ENCODE peak calls at places on chromosome 11, in seven cellular contexts. U is HCT116, A is SK-N-SH, K is K562, C is HepG2, E is GM12878, D is H1. H is an unnamed sample.

GRCh38 chr11:124801636-124802312 is 1.6 kb upstream of the MSANTD2 start:
- DNase-seq in U (no peak), A (no peak), K (no peak), C (no peak), E (no peak), D (no peak), H (peak)

GRCh38 chr11:8838248-8838647 is 72.7 kb upstream of the AKIP1 start:
- DNase-seq in U (no peak), A (no peak), K (no peak), C (no peak), E (no peak), D (no peak), H (no peak)

GRCh38 chr11:39932996-39933395 is 1526.5 kb downstream of the LRRC4C start:
- DNase-seq in U (no peak), A (no peak), K (no peak), C (no peak), E (no peak), D (no peak), H (no peak)

GRCh38 chr11:27423125-27423524 is 49.5 kb downstream of the LGR4 start:
- DNase-seq in U (no peak), A (no peak), K (no peak), C (no peak), E (no peak), D (no peak), H (no peak)

GRCh38 chr11:20599424-20600346 is at the start of gene SLC6A5:
- DNase-seq in U (no peak), A (no peak), K (peak), C (peak), E (no peak), D (peak), H (peak)

GRCh38 chr11:7165911-7166310 is 77.1 kb downstream of the RBMXL2 start:
- DNase-seq in U (no peak), A (peak), K (no peak), C (no peak), E (no peak), D (no peak), H (peak)

GRCh38 chr11:35567737-35568465 is 42.5 kb upstream of the PAMR1 start:
- DNase-seq in U (no peak), A (no peak), K (no peak), C (no peak), E (no peak), D (no peak), H (peak)

GRCh38 chr11:34068098-34068497 is 16.6 kb downstream of the CAPRIN1 start:
- DNase-seq in U (no peak), A (no peak), K (no peak), C (no peak), E (no peak), D (no peak), H (no peak)

GRCh38 chr11:134949716-134950115 is 537.7 kb upstream of the B3GAT1 start:
- DNase-seq in U (no peak), A (no peak), K (no peak), C (no peak), E (no peak), D (no peak), H (no peak)

GRCh38 chr11:1448166-1448825 is 38.3 kb downstream of the MOB2 start:
- DNase-seq in U (no peak), A (no peak), K (no peak), C (no peak), E (no peak), D (no peak), H (no peak)

GRCh38 chr11:22787565-22788162 is 41.9 kb downstream of the SVIP start:
- DNase-seq in U (peak), A (peak), K (peak), C (peak), E (no peak), D (no peak), H (peak)

GRCh38 chr11:46006418-46007070 is 84.1 kb downstream of the LARGE2 start:
- DNase-seq in U (peak), A (peak), K (peak), C (peak), E (peak), D (no peak), H (peak)

GRCh38 chr11:87236368-87236767 is 198.6 kb downstream of the TMEM135 start:
- DNase-seq in U (no peak), A (no peak), K (no peak), C (no peak), E (no peak), D (no peak), H (no peak)

GRCh38 chr11:71485063-71485399 is 32.0 kb downstream of the NADSYN1 start:
- DNase-seq in U (no peak), A (no peak), K (no peak), C (no peak), E (no peak), D (no peak), H (no peak)

GRCh38 chr11:93034031-93034430 is 64.6 kb downstream of the MTNR1B start:
- DNase-seq in U (no peak), A (no peak), K (no peak), C (peak), E (no peak), D (no peak), H (no peak)

GRCh38 chr11:101096036-101096704 is 33.4 kb downstream of the PGR start:
- DNase-seq in U (no peak), A (no peak), K (no peak), C (no peak), E (no peak), D (no peak), H (peak)

GRCh38 chr11:65945941-65946558 is 770 bp downstream of the TSGA10IP start:
- DNase-seq in U (no peak), A (no peak), K (no peak), C (no peak), E (no peak), D (no peak), H (no peak)

GRCh38 chr11:85809881-85810280 is 1.1 kb downstream of the SYTL2 start:
- DNase-seq in U (no peak), A (peak), K (no peak), C (peak), E (no peak), D (no peak), H (no peak)

GRCh38 chr11:12540913-12541587 is 133.2 kb upstream of the TEAD1 start:
- DNase-seq in U (no peak), A (no peak), K (no peak), C (no peak), E (no peak), D (no peak), H (no peak)

GRCh38 chr11:1553808-1554594 is 18.1 kb downstream of the DUSP8 start:
- DNase-seq in U (no peak), A (no peak), K (no peak), C (no peak), E (no peak), D (no peak), H (peak)

GRCh38 chr11:34423300-34423699 is 15.4 kb upstream of the CAT start:
- DNase-seq in U (no peak), A (no peak), K (no peak), C (no peak), E (no peak), D (no peak), H (peak)

GRCh38 chr11:32033067-32033466 is 57.8 kb upstream of the RCN1 start:
- DNase-seq in U (no peak), A (no peak), K (no peak), C (no peak), E (no peak), D (no peak), H (no peak)

GRCh38 chr11:46617451-46618314 is at the start of gene ATG13:
- DNase-seq in U (peak), A (peak), K (peak), C (peak), E (no peak), D (peak), H (peak)

GRCh38 chr11:47768090-47768620 is 1.0 kb upstream of the FNBP4 start:
- DNase-seq in U (no peak), A (peak), K (no peak), C (no peak), E (no peak), D (no peak), H (peak)
- TF ChIP-seq JUND in U (peak), A (no peak), K (no peak), C (no peak), E (no peak), D (no peak), H (no peak)

DNA sequence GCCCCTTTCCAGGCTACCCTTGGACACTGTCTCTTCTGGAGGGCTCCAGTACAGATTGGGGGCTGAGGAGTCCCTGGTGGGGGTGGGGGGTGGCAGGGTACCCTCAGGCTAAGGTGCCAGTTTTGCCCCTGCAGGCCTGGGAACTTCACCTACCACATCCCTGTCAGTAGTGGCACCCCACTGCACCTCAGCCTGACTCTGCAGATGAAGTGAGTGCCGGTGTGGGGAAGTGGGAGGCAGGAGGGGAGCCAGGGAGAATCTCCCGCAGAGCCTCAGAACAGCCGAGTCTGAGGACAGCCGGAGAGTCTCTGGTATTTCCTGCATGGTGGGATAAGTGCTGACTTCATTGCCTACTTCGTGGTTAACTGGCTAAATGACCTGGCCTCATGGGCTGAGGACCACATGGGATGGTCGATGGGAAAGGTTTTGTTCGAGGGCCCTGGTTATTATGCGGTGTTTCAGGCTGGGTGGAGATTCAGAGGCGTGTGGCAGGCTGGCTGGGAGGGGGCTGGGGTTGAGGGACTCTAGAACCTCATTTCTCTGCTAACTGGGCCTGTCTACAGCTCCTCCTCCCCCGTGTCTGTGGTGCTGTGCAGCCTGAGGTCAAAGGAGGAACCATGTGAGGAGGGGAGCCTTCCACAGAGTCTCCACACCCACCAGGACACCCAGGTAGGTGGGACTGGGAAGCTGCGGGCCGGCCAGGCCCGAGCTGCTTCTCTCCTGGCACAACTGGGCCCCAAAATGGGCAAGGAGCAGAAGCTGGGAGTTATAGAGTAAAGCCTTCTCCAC is 8.5 kb downstream of the TMEM258 start:
- DNase-seq in U (no peak), A (no peak), K (no peak), C (no peak), E (no peak), D (no peak), H (no peak)
- TF ChIP-seq JUND in U (no peak), A (no peak), K (no peak), C (no peak), E (no peak), D (no peak), H (no peak)

GRCh38 chr11:96794152-96794551 is 404.3 kb downstream of the JRKL start:
- DNase-seq in U (no peak), A (no peak), K (no peak), C (no peak), E (no peak), D (peak), H (no peak)
- TF ChIP-seq JUND in U (no peak), A (no peak), K (no peak), C (no peak), E (no peak), D (no peak), H (no peak)

DNA sequence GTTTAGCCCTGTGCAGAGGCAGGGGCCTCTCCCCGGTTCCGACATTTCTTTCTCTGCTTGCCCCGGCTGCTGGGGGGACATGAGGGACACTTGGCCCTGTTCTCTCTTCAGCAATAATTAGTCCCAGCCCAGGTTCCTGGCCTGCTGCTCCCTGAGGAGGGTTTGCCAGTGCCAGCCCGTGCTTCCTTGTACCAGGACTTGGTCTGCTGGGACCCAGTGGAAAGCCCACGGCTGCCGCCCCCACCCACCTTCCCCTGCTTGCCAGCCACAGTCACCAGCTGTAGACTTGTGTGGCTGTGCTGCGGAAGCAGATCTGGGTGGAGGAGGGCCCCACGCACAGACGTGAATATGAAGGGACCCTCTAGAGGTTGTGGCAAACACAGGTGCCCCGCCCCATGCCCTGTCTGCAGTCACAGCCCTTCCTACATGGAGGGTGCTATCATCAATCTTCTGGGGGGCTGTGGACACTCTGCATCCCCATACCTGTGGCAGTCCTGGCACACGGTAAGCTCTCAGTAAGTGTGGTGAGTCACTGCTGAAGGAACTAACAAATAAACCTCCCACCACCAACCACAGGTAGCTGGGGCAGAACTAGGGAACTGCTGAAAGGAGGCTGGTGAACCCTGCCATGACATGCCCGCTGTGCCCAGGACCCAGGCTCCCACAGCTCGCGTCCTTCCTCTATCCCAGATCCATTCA is 949 bp downstream of the TP53AIP1 start:
- DNase-seq in U (no peak), A (no peak), K (no peak), C (no peak), E (no peak), D (no peak), H (no peak)
- TF ChIP-seq JUND in U (no peak), A (no peak), K (no peak), C (no peak), E (no peak), D (no peak), H (no peak)

GRCh38 chr11:73393479-73394415 is 17.5 kb downstream of the RELT start:
- DNase-seq in U (peak), A (peak), K (peak), C (peak), E (no peak), D (peak), H (peak)

GRCh38 chr11:73391665-73392064 is 15.5 kb downstream of the RELT start:
- DNase-seq in U (no peak), A (no peak), K (no peak), C (no peak), E (no peak), D (no peak), H (no peak)

GRCh38 chr11:73392108-73393010 is 16.2 kb downstream of the RELT start:
- DNase-seq in U (no peak), A (no peak), K (no peak), C (no peak), E (no peak), D (no peak), H (no peak)

GRCh38 chr11:73394416-73395296 is 18.5 kb downstream of the RELT start:
- DNase-seq in U (no peak), A (no peak), K (no peak), C (no peak), E (no peak), D (no peak), H (no peak)

DNA sequence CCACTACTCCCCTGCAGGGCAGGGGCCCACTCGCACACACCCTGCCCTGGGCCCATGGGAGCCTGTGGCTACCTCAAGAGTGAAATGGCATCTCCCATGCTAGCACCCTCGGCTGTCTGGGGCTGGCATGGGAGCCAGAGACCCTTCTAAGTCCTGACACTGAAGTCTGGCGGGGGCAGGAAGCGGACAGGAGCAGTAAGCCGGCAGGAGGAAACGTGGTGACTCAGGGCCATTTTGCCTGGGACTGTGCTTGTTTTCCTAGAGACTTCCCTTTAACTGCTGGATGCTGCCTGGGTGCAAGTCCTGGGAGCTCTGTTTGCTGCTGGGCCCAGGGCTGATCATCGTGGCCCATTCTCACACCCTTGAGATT is 16.8 kb downstream of the RELT start:
- DNase-seq in U (no peak), A (no peak), K (no peak), C (no peak), E (no peak), D (no peak), H (no peak)
- TF ChIP-seq JUND in U (no peak), A (no peak), K (no peak), C (no peak), E (no peak), D (no peak), H (no peak)